ENCODE peak calls at places on chromosomes 11 and 22, in four cellular contexts. E is endothelial cell of umbilical vein, C is IMR-90, R is K562. O is an unnamed sample. For H3K9me1, the result is how much of the 10 kb centered on the place peaks cover.

GRCh38 chr11:78920329-78920728 is 345.7 kb upstream of the NARS2 start:
- DNase-seq in C (no peak), R (no peak), E (no peak), O (no peak)

GRCh38 chr11:72069200-72069599 is 11.1 kb downstream of the NUMA1 start:
- DNase-seq in E (no peak), R (no peak), C (no peak), O (no peak)

GRCh38 chr22:35113341-35113740 is 47.4 kb downstream of the ISX start:
- DNase-seq in C (no peak), R (no peak), E (no peak), O (no peak)

GRCh38 chr11:124429599-124429998 is 4.9 kb upstream of the OR8B4 start:
- DNase-seq in E (no peak), C (no peak), R (no peak), O (no peak)

GRCh38 chr11:84608788-84609309 is 1018.3 kb downstream of the DLG2 start:
- DNase-seq in E (no peak), C (no peak), R (no peak), O (no peak)

GRCh38 chr11:108538022-108538424 is 39.8 kb upstream of the POGLUT3 start:
- DNase-seq in C (no peak), R (no peak), E (no peak), O (no peak)

GRCh38 chr11:65057526-65057925 is 827 bp downstream of the NAALADL1 start:
- DNase-seq in E (no peak), R (no peak), C (no peak), O (no peak)

GRCh38 chr11:35629914-35630313 is 11.7 kb downstream of the FJX1 start:
- DNase-seq in E (peak), C (peak), R (no peak), O (peak)

GRCh38 chr22:36356708-36357694 is 30.8 kb downstream of the MYH9 start:
- DNase-seq in R (no peak), C (peak), E (no peak), O (no peak)

GRCh38 chr11:126355926-126356897 is 726 bp downstream of the ST3GAL4 start:
- DNase-seq in C (no peak), E (peak), R (no peak), O (no peak)

GRCh38 chr11:63667993-63668392 is 3.2 kb downstream of the ATL3 start:
- DNase-seq in R (no peak), C (peak), E (peak), O (peak)

GRCh38 chr11:73750238-73750637 is 10.6 kb downstream of the RAB6A start:
- DNase-seq in R (no peak), C (no peak), E (no peak), O (no peak)

GRCh38 chr11:16081756-16082531 is 274.4 kb downstream of the SOX6 start:
- DNase-seq in E (no peak), C (no peak), R (no peak), O (no peak)

GRCh38 chr22:44702479-44703219 is 645 bp downstream of the PRR5 start:
- DNase-seq in C (peak), E (no peak), R (no peak), O (no peak)

GRCh38 chr11:34824425-34824824 is 91.8 kb downstream of the APIP start:
- DNase-seq in R (no peak), E (no peak), C (no peak), O (no peak)

GRCh38 chr11:74417379-74417804 is 19.2 kb upstream of the PGM2L1 start:
- DNase-seq in R (no peak), C (peak), E (no peak), O (no peak)

GRCh38 chr11:72625746-72626636 is 48.2 kb downstream of the PDE2A start:
- DNase-seq in C (peak), R (peak), E (peak), O (no peak)

GRCh38 chr22:31271026-31271425 is 21.3 kb downstream of the PIK3IP1 start:
- DNase-seq in C (no peak), R (no peak), E (no peak), O (no peak)

GRCh38 chr22:31272522-31273446 is 19.5 kb downstream of the PIK3IP1 start:
- DNase-seq in R (peak), C (peak), E (peak), O (no peak)

GRCh38 chr22:31271485-31271884 is 20.8 kb downstream of the PIK3IP1 start:
- DNase-seq in E (no peak), C (no peak), R (no peak), O (no peak)

GRCh38 chr22:31268281-31268680 is 24.0 kb downstream of the PIK3IP1 start:
- DNase-seq in C (no peak), R (no peak), E (no peak), O (no peak)

DNA sequence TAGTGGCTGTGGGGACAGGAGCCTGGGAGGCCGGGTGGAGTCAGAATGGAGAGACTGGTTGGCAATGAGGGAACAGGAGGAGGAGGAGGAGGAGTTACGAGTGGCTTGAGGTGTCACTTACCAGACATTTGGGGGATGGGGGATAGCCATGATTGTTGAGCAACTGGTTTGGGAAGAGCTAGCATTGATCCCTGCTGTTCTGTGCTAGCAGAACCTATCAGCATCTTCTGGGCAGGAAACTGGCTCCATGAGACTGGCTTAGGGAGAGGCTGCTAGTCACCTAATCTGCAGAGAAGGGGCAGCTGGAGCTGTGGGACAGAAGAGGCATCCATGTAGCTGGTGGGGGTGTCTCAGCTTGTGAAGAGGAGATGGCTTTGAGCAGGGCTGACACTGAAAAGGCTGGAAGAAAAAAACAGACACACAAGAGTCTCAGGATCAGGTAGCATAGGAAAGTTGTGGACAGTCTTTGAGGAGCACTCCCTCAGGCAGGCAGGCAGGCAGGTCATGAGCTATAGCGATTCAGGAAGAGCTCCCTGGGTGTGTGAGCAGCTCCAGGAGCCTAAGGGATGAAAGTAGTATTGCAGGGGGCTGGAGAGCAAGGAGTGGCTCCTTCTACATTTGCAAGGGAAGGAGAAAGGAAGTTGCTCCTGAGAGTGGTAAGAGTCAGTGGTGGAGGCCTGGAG is 22.3 kb downstream of the PIK3IP1 start:
- DNase-seq in E (no peak), R (no peak), C (no peak), O (no peak)
- H3K9me1 ChIP-seq in E (under half), R (under half), C (under half), O (under half)

DNA sequence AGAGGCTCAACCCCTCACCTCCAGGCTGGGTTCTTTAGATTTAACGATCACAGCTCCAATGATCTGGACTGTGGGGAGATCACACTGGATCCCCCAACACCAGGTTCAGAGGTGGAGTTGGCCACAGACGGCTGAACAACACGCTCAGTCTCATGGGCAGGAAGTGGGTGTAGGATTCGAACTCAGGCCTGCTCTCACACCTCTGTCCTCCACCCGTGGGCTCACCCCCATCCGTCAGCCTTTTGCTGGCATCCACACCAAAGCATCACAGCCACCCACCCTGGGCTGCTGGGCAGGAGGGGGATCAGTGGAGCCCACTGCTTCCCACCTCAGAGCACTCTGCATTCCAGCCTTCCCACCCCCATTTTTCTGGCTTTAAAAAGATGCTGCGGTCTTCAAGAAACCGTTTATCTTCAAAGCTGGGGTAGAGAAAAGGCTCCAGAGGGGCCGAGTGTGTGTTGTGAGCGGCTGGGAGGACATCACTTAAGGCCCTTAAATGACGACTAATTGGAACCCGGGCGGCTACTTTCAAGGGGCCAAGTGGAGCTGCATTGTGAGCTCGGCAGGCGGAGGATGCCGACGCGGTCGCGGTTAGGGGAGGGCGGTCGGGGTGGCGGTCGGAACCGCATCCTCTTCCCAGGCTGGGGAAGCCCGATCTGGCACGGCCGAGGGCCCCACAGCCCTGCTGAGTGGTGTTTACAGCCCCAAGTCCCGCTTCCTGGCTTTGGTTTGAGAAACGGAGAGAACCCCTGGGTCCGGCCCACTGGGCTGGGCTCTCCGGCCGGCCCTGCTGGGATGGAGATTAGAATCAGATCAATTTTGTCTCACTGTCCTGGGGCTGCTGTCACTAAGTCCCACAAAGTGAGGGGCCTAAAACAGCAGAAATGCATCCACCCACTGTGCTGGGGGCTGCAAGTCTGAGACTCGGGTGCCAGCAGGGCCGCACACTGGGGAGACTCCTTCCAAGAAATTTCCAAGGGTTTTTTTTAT is 15.9 kb upstream of the FGF3 start:
- DNase-seq in R (no peak), E (no peak), C (no peak), O (no peak)
- H3K9me1 ChIP-seq in R (under half), E (under half), C (under half), O (under half)

DNA sequence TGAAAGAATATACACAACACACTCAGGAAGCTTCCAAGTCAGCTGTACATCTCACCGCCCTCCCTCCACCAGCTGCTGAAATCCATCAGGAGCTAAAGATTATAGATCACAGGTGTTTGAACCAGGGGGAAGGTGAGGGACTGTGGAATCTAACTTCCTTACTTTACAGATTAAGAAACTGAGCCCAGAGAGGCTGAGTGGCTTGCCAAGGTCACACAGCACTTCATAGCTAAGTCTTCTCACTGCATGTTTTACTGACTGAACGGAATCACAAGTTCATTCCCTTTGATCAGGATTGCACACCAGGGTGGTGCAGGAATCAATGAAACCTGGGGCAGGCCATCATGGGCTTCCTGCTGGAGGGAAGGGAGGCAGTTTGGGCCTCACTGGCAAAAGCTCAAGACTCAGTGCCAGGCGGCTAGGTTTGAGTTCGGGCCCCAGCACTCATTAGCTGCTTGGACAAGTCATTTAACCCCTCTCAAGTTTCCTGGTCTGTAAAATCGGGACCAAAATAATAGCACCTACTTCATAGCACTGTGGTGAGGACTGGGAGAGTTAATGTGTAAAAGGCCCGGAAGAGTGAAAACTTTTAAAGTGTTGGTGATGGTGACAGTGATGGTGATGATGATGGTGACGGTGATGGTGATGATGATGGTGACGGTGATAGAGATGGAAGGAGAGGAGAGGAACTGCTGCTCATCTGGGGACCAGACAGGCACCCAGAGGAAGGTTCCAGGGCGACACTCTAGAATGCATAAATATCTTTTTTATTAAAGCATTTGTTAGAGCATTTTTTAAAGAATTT is 8.2 kb downstream of the CD5 start:
- DNase-seq in C (no peak), E (no peak), R (no peak), O (no peak)
- H3K9me1 ChIP-seq in C (under half), E (under half), R (under half), O (under half)

DNA sequence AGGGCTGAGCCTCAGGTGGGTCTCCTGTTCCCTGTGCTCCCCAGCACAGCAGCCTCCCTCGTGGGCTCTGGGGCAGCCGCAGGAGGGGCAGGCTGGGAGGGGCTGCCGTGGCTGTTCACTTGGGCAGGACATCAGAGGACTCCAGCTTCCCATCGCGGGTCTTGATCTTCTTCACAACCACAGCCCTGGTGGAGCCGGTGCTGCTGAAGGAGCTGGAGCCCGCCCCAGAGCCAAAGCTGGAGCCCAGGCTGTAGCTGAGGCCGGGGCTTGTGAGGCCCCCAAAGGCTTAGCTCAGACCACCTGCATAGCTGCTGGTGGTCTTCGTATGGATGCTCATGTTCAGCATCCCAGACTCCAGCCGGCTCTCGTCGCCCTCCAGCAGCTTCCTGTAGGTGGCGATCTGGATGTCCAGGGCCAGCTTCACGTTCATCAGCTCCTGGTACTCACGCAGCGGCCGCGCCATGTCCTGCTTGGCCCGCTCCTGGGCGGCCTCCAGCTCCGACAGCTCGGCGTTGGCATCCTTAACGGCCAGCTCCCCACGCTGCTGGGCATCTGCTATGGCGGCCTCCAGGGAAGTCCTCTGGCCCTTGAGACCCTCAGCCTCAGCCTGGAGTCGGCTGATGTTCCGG is 126.1 kb downstream of the NECTIN1 start:
- DNase-seq in E (no peak), C (no peak), R (no peak), O (no peak)
- H3K9me1 ChIP-seq in E (under half), C (under half), R (under half), O (under half)

DNA sequence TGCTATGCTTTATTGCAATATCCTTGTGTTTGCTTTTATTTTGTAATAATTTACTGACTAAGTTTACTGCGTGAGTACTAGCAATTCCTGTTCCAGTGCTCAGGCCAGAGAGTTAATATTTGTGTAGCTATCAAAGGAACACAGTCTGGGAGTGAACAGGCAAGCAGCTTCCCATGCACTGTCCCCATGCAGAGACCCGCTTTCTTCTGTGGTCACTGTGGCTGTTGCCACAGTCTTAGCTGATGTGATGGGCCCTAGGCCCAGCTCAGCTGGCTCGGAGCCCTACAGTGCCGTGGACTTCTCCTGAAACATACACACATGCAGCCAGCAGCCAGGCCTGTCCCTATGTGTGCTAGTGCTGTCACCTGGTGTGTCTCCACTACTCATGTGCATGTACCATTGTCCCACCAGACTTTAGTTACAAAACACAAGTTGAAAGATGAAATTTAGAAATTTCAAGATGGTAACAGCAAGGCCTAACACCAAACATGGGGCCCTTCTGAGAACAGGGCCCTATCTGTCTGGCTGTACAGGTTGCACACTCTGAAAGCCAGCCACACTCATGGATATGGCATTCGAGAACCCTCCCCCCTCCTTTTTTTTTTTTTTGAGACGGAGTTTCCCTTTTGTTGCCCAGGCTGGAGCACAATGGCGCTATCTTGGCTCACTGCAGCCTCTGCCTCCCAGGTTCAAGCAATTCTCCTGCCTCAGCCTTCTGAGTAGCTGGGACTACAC is 12.3 kb upstream of the SCUBE2 start:
- DNase-seq in R (no peak), C (no peak), E (no peak), O (no peak)
- H3K9me1 ChIP-seq in R (under half), C (under half), E (under half), O (under half)

GRCh38 chr11:12963051-12963450 is 46.1 kb upstream of the RASSF10 start:
- DNase-seq in E (no peak), C (no peak), R (no peak), O (no peak)
- H3K9me1 ChIP-seq in E (under half), C (under half), R (under half), O (under half)

GRCh38 chr11:17782145-17782544 is 47.6 kb downstream of the KCNC1 start:
- DNase-seq in R (no peak), C (no peak), E (no peak), O (no peak)
- H3K9me1 ChIP-seq in R (under half), C (under half), E (under half), O (under half)

GRCh38 chr22:49582171-49582570 is 245.5 kb downstream of the BRD1 start:
- DNase-seq in C (no peak), E (no peak), R (no peak), O (no peak)
- H3K9me1 ChIP-seq in C (under half), E (under half), R (under half), O (under half)

GRCh38 chr11:133508448-133508847 is 23.9 kb downstream of the OPCML start:
- DNase-seq in C (no peak), E (no peak), R (no peak), O (no peak)

GRCh38 chr11:133507185-133507584 is 25.1 kb downstream of the OPCML start:
- DNase-seq in E (no peak), R (no peak), C (no peak), O (no peak)

GRCh38 chr11:133506551-133507094 is 25.7 kb downstream of the OPCML start:
- DNase-seq in C (no peak), E (no peak), R (no peak), O (no peak)

GRCh38 chr11:133506023-133506422 is 26.3 kb downstream of the OPCML start:
- DNase-seq in C (no peak), R (no peak), E (no peak), O (no peak)

GRCh38 chr11:133509924-133510697 is 22.2 kb downstream of the OPCML start:
- DNase-seq in E (no peak), C (no peak), R (no peak), O (no peak)
- H3K9me1 ChIP-seq in E (under half), C (under half), R (under half), O (under half)

GRCh38 chr22:38456841-38457699 is 2.1 kb upstream of the KCNJ4 start:
- DNase-seq in C (no peak), R (no peak), E (no peak), O (no peak)

GRCh38 chr22:38462960-38463784 is 4.7 kb upstream of the KDELR3 start:
- DNase-seq in E (no peak), R (peak), C (no peak), O (no peak)

GRCh38 chr22:38460367-38460952 is 5.5 kb upstream of the KCNJ4 start:
- DNase-seq in E (no peak), C (no peak), R (no peak), O (no peak)

GRCh38 chr22:38461414-38462081 is 6.3 kb upstream of the KDELR3 start:
- DNase-seq in E (peak), R (peak), C (peak), O (no peak)

DNA sequence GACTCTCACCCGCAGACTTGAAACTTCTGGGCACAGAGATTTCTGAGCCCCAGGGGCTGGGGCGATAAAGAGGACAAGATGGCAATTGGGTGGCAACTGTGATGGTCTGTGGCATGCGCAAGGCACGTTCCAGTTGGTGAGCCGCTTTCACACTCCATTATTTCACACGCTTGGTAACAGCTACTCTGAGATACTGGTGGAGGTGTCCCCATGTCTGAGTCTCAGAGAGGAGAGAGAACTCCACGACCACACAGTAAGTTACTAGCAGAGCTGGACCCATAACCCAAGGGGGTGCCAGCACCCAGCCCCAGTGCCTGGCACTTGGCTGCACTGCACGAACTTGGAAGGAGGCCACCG is 6.0 kb upstream of the KCNJ4 start:
- DNase-seq in R (no peak), E (no peak), C (no peak), O (no peak)
- H3K9me1 ChIP-seq in R (under half), E (under half), C (under half), O (under half)

O was measured in keratinocyte.